ENCODE peak calls at places on chromosome 17, in five cellular contexts. I is NCI-H510A treated with DMSO at 0.1 percent for 48 hours; W is T follicular helper cell; Q is stimulated activated CD8-positive, alpha-beta memory T cell treated with anti-CD3 and anti-CD28 coated beads, Interleukin-7, amount 100 ng/mL, for 4 hours; J is stimulated activated CD4-positive, alpha-beta T cell treated with anti-CD3 and anti-CD28 coated beads, Interleukin-1b, Interleukin-23, amount 100 ng/mL, for 1 hour. L is an unnamed sample.

GRCh38 chr17:75151893-75152292 is 2.4 kb downstream of the JPT1 start:
- DNase-seq in W (no peak), Q (no peak), I (peak), J (no peak), L (no peak)

GRCh38 chr17:21042434-21043295 is at the start of gene USP22:
- DNase-seq in I (peak), J (no peak), Q (peak), W (peak), L (no peak)

GRCh38 chr17:55641559-55642160 is 81.0 kb downstream of the TMEM100 start:
- DNase-seq in J (no peak), I (peak), W (no peak), Q (no peak), L (peak)

GRCh38 chr17:16178836-16179235 is 36.5 kb downstream of the NCOR1 start:
- DNase-seq in I (no peak), W (no peak), Q (no peak), J (no peak), L (no peak)

GRCh38 chr17:17567631-17568030 is 23.9 kb downstream of the PEMT start:
- DNase-seq in Q (no peak), W (no peak), J (no peak), I (no peak), L (no peak)

GRCh38 chr17:67531291-67531690 is 154.2 kb downstream of the PITPNC1 start:
- DNase-seq in I (no peak), W (no peak), J (no peak), Q (no peak), L (no peak)

GRCh38 chr17:57406131-57406980 is 150.0 kb downstream of the MSI2 start:
- DNase-seq in Q (no peak), J (no peak), W (no peak), I (peak), L (no peak)

GRCh38 chr17:19338031-19338990 is 24.2 kb downstream of the B9D1 start:
- DNase-seq in J (peak), I (peak), W (peak), Q (peak), L (peak)

GRCh38 chr17:40522250-40522960 is 21.0 kb upstream of the TNS4 start:
- DNase-seq in W (no peak), I (no peak), J (no peak), Q (no peak), L (no peak)